ENCODE peak calls at places on chromosome 2, in five cellular contexts. A is islet precursor cell, J is fibroblast of villous mesenchyme, P is germinal center, F is fibroblast of pulmonary artery. Q is an unnamed sample.

GRCh38 chr2:45446016-45446415 is 165.1 kb downstream of the SRBD1 start:
- DNase-seq in F (no peak), J (no peak), A (no peak), P (no peak), Q (no peak)

GRCh38 chr2:111162718-111163331 is 42.1 kb downstream of the BCL2L11 start:
- DNase-seq in A (peak), J (peak), P (peak), F (peak), Q (no peak)

GRCh38 chr2:216634317-216635148 is 1.3 kb downstream of the IGFBP2 start:
- DNase-seq in A (no peak), P (no peak), J (no peak), F (no peak), Q (no peak)

GRCh38 chr2:121376851-121377250 is 91.8 kb upstream of the TFCP2L1 start:
- DNase-seq in P (no peak), A (no peak), J (no peak), F (peak), Q (no peak)

GRCh38 chr2:195026261-195026660 is 630.8 kb upstream of the SLC39A10 start:
- DNase-seq in J (no peak), P (no peak), A (no peak), F (no peak), Q (no peak)

GRCh38 chr2:206361407-206362045 is 81.8 kb upstream of the ADAM23 start:
- DNase-seq in J (no peak), F (no peak), A (no peak), P (no peak), Q (peak)

GRCh38 chr2:134581877-134582546 is 136.8 kb downstream of the TMEM163 start:
- DNase-seq in F (no peak), P (no peak), J (no peak), A (no peak), Q (no peak)

GRCh38 chr2:77566582-77566981 is 44.4 kb upstream of the LRRTM4 start:
- DNase-seq in F (no peak), P (no peak), A (no peak), J (no peak), Q (no peak)

GRCh38 chr2:232204457-232204931 is 174.1 kb upstream of the ALPP start:
- DNase-seq in P (no peak), F (peak), A (peak), J (peak), Q (no peak)

GRCh38 chr2:2275451-2275850 is 55.6 kb downstream of the MYT1L start:
- DNase-seq in J (no peak), F (no peak), A (no peak), P (no peak), Q (no peak)

GRCh38 chr2:52036853-52037252 is 1004.9 kb upstream of the NRXN1 start:
- DNase-seq in F (no peak), P (no peak), J (no peak), A (no peak), Q (no peak)

GRCh38 chr2:135124924-135125886 is 73.1 kb downstream of the RAB3GAP1 start:
- DNase-seq in A (no peak), F (peak), P (no peak), J (peak), Q (no peak)

GRCh38 chr2:128298846-128299507 is 19.7 kb downstream of the HS6ST1 start:
- DNase-seq in P (no peak), J (no peak), F (no peak), A (no peak), Q (no peak)